ENCODE peak calls at places on chromosomes 2 and 18, in seven cellular contexts. O is cardiac muscle cell, M is IMR-90, D is astrocyte of the spinal cord, K is omental fat pad, V is ovary, F is dorsolateral prefrontal cortex. T is an unnamed sample.
A peak's percentile ranks its signal among the peaks of the same experiment; 100 is the strongest.

GRCh38 chr2:215624423-215624829 is 188.6 kb upstream of the FN1 start:
- DNase-seq in O (no peak), M (peak; percentile 100), D (peak; percentile 90), K (no peak), V (no peak), F (no peak), T (no peak)

GRCh38 chr2:11343626-11344341 is 652 bp downstream of the ROCK2 start:
- DNase-seq in O (peak; percentile 72), M (peak; percentile 20), D (peak; percentile 27), K (no peak), V (peak; percentile 57), F (no peak), T (no peak)

GRCh38 chr18:79707239-79707638 is 27.6 kb downstream of the CTDP1 start:
- DNase-seq in O (no peak), M (no peak), D (no peak), K (no peak), V (no peak), F (no peak), T (no peak)

GRCh38 chr2:204315236-204315662 is 230.0 kb upstream of the PARD3B start:
- DNase-seq in O (no peak), M (peak; percentile 32), D (peak; percentile 34), K (no peak), V (no peak), F (peak; percentile 24), T (no peak)

GRCh38 chr2:219631925-219632757 is 4.7 kb downstream of the SLC4A3 start:
- DNase-seq in O (no peak), M (no peak), D (no peak), K (peak; percentile 13), V (peak; percentile 47), F (no peak), T (no peak)

GRCh38 chr2:133503927-133504326 is 64.3 kb downstream of the NCKAP5 start:
- DNase-seq in O (no peak), M (no peak), D (no peak), K (no peak), V (no peak), F (no peak), T (no peak)

GRCh38 chr2:46257476-46257875 is 39.7 kb upstream of the EPAS1 start:
- DNase-seq in O (no peak), M (peak; percentile 78), D (peak; percentile 62), K (no peak), V (no peak), F (no peak), T (no peak)

GRCh38 chr2:190678444-190679162 is 29.7 kb downstream of the NAB1 start:
- DNase-seq in O (peak; percentile 18), M (peak; percentile 35), D (no peak), K (no peak), V (no peak), F (no peak), T (peak; percentile 22)

GRCh38 chr2:30331038-30331437 is 99.7 kb downstream of the LBH start:
- DNase-seq in O (no peak), M (no peak), D (no peak), K (no peak), V (no peak), F (no peak), T (no peak)

GRCh38 chr2:33371304-33372090 is 105.0 kb upstream of the RASGRP3 start:
- DNase-seq in O (no peak), M (no peak), D (no peak), K (no peak), V (no peak), F (no peak), T (no peak)

GRCh38 chr18:48590678-48591077 is 51.8 kb downstream of the CTIF start:
- DNase-seq in O (no peak), M (peak; percentile 94), D (peak; percentile 92), K (no peak), V (no peak), F (no peak), T (peak; percentile 79)

GRCh38 chr18:57075716-57076400 is 71.0 kb upstream of the BOD1L2 start:
- DNase-seq in O (no peak), M (no peak), D (no peak), K (no peak), V (no peak), F (no peak), T (no peak)

GRCh38 chr2:179837408-179837807 is 24.0 kb downstream of the ZNF385B start:
- DNase-seq in O (no peak), M (peak; percentile 46), D (peak; percentile 79), K (no peak), V (no peak), F (no peak), T (peak; percentile 63)

T was measured in non-pigmented ciliary epithelial cell.